ENCODE peak calls at places on chromosomes 5 and 9, in four cellular contexts. S is IMR-90, X is adrenal gland, T is spleen. Y is an unnamed sample.

GRCh38 chr5:123916331-123917121 is 404.5 kb downstream of the CSNK1G3 start:
- DNase-seq in T (no peak), X (no peak), S (peak; percentile 65), Y (no peak)

GRCh38 chr5:57862471-57863282 is 380.1 kb upstream of the ACTBL2 start:
- DNase-seq in T (no peak), X (no peak), S (peak; percentile 69), Y (no peak)

GRCh38 chr5:141492168-141492885 is 3.4 kb downstream of the PCDHGC5 start:
- DNase-seq in T (peak; percentile 79), X (no peak), S (no peak), Y (no peak)

GRCh38 chr5:6632324-6632930 is 417 bp downstream of the NSUN2 start:
- DNase-seq in T (no peak), S (no peak), X (peak; percentile 45), Y (peak; percentile 49)

GRCh38 chr5:40397976-40398375 is 281.7 kb upstream of the PTGER4 start:
- DNase-seq in X (no peak), S (no peak), T (no peak), Y (no peak)

GRCh38 chr9:6226696-6227095 is 11.1 kb downstream of the IL33 start:
- DNase-seq in S (peak; percentile 44), T (no peak), X (no peak), Y (no peak)

GRCh38 chr5:14331377-14331776 is 188.2 kb downstream of the TRIO start:
- DNase-seq in T (no peak), S (peak; percentile 32), X (no peak), Y (no peak)

GRCh38 chr5:166926098-166926497 is 1365.3 kb upstream of the WWC1 start:
- DNase-seq in X (no peak), T (no peak), S (no peak), Y (no peak)

GRCh38 chr9:83665576-83666200 is 42.1 kb downstream of the UBQLN1 start:
- DNase-seq in X (no peak), T (no peak), S (no peak), Y (no peak)

GRCh38 chr5:120435129-120435528 is 29.0 kb upstream of the PRR16 start:
- DNase-seq in S (no peak), X (no peak), T (no peak), Y (no peak)

GRCh38 chr5:45521067-45521466 is 175.1 kb downstream of the HCN1 start:
- DNase-seq in X (peak; percentile 42), S (peak; percentile 1), T (no peak), Y (peak; percentile 4)

GRCh38 chr5:1793301-1793740 is 6.3 kb downstream of the MRPL36 start:
- DNase-seq in X (no peak), T (peak; percentile 72), S (peak; percentile 15), Y (no peak)

GRCh38 chr9:76650692-76651091 is 113.5 kb upstream of the PCA3 start:
- DNase-seq in T (no peak), X (no peak), S (no peak), Y (no peak)

GRCh38 chr9:33211695-33212393 is 28.1 kb upstream of the SPINK4 start:
- DNase-seq in X (no peak), S (peak; percentile 38), T (no peak), Y (no peak)

GRCh38 chr5:6730807-6731206 is 17.6 kb downstream of the TENT4A start:
- DNase-seq in X (no peak), T (no peak), S (no peak), Y (no peak)

GRCh38 chr5:113490317-113490716 is 2.1 kb upstream of the MCC start:
- DNase-seq in T (no peak), S (no peak), X (no peak), Y (no peak)

GRCh38 chr9:2126331-2126789 is 111.2 kb downstream of the SMARCA2 start:
- DNase-seq in X (peak; percentile 75), T (no peak), S (peak; percentile 9), Y (no peak)

GRCh38 chr5:6717687-6718086 is 4.5 kb downstream of the TENT4A start:
- DNase-seq in T (no peak), S (no peak), X (no peak), Y (no peak)

GRCh38 chr9:94167055-94167346 is 82.7 kb downstream of the PTPDC1 start:
- DNase-seq in T (no peak), X (no peak), S (no peak), Y (no peak)

GRCh38 chr5:45038366-45038987 is 229.7 kb downstream of the MRPS30 start:
- DNase-seq in S (peak; percentile 0), X (no peak), T (no peak), Y (no peak)

GRCh38 chr5:2752059-2752874 is 790 bp upstream of the IRX2 start:
- DNase-seq in S (no peak), X (no peak), T (no peak), Y (no peak)

GRCh38 chr5:103114440-103114839 is 5.5 kb downstream of the GIN1 start:
- DNase-seq in T (no peak), S (no peak), X (no peak), Y (no peak)

GRCh38 chr5:140965905-140966292 is 377 bp upstream of the PCDHAC2 start:
- DNase-seq in T (no peak), S (no peak), X (no peak), Y (no peak)

GRCh38 chr5:95988877-95989276 is 27.2 kb upstream of the ELL2 start:
- DNase-seq in X (no peak), T (no peak), S (no peak), Y (no peak)

GRCh38 chr5:146751781-146752401 is 126.7 kb downstream of the PPP2R2B start:
- DNase-seq in T (no peak), X (no peak), S (no peak), Y (no peak)

GRCh38 chr5:8633706-8634105 is 764.8 kb downstream of the MTRR start:
- DNase-seq in S (peak; percentile 37), T (no peak), X (no peak), Y (no peak)

GRCh38 chr5:19790811-19791466 is 197.1 kb downstream of the CDH18 start:
- DNase-seq in S (no peak), T (no peak), X (no peak), Y (no peak)

GRCh38 chr5:162268694-162269481 is 201.3 kb downstream of the GABRG2 start:
- DNase-seq in X (no peak), S (no peak), T (no peak), Y (no peak)

GRCh38 chr5:104928906-104929520 is 1366.4 kb upstream of the NUDT12 start:
- DNase-seq in T (peak; percentile 70), X (no peak), S (no peak), Y (no peak)

GRCh38 chr5:104937591-104937990 is 1375.0 kb upstream of the NUDT12 start:
- DNase-seq in T (no peak), X (no peak), S (no peak), Y (no peak)

GRCh38 chr5:104932431-104932830 is 1369.8 kb upstream of the NUDT12 start:
- DNase-seq in S (no peak), X (no peak), T (no peak), Y (no peak)
- TF ChIP-seq POLR2A in S (no peak), X (no peak), T (no peak), Y (no peak)

DNA sequence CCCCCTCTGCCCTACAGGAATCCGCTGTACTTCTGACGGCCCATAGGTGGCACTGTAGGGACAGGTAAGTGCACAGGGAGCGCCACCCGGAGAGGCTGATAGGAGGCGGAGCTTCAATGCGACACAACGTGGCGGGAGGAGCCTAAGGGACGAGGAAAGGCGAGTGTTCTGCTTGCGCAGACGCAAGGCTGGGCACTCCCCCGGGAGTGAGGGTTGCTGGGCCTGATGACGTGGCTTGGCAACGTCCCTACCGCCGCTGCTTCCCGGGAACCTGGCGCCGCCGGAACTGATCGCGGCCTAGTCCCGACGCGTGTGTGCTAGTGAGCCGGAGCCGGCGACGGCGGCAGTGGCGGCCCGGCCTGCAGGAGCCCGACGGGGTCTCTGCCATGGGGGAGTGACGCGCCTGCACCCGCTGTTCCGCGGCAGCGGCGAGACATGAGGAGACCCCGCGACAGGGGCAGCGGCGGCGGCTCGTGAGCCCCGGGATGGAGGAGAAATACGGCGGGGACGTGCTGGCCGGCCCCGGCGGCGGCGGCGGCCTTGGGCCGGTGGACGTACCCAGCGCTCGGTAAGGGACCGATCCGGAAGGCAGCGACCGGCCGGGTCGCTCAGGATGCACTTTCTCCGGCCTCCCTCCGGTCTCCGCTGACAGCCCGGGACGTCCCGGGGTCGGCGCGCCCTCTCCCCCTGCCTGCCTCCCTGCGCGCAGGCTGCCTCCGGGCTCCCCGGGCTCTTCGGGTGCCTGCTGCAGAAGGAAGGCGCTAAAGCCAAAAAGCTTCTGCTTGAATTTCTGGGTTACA is at the start of gene SLC30A5:
- DNase-seq in X (peak; percentile 100), T (peak; percentile 100), S (peak; percentile 100), Y (peak; percentile 95)
- TF ChIP-seq POLR2A in X (peak; percentile 85), T (no peak), S (peak; percentile 97), Y (peak; percentile 97)

DNA sequence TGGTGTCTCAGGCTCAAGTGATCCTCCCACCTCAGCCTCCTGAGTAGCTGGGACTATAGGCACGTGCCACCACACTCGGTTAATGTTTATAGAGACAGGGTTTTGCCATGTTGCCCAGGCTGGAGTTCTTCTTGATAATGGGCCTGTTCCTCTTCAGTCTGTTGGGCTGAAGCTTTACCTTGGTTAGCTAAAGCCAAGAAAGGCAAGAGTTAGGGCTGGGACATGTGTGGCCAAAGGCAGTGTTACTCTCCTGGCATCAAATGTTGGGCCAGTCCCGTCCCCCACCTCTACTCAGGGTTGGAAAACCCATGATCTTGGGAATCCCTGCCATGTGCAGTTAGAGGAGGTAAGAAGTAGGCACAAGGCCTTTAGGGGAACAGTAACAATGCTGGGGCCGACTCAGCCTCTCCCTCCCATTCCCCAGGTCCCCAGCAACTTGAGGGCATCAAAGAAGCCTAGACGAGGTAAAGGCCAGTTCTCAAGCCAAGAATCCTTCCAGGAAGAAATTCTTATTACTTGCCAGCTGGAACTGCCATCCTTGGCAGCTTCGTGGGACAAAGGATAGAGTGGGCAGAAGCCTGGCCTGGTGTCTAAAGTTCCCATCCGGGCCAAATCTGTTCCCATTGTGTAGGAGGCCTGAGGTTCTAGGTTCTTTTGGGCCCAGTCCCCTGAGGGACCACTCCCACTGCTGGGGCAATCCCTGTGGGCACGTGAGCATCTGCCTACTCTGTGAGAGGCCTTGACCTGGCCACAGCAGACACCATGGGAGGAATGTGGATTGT is 4.5 kb downstream of the EGR1 start:
- DNase-seq in T (no peak), X (peak; percentile 39), S (peak; percentile 91), Y (no peak)
- TF ChIP-seq POLR2A in T (no peak), X (peak; percentile 77), S (no peak), Y (no peak)

GRCh38 chr5:157857821-157858526 is 971 bp downstream of the CLINT1 start:
- DNase-seq in T (no peak), S (peak; percentile 21), X (no peak), Y (no peak)

GRCh38 chr5:157859227-157859575 is 256 bp upstream of the CLINT1 start:
- DNase-seq in X (no peak), T (no peak), S (no peak), Y (no peak)

GRCh38 chr5:157860898-157861894 is 2.3 kb upstream of the CLINT1 start:
- DNase-seq in T (no peak), S (no peak), X (no peak), Y (no peak)

GRCh38 chr5:157855404-157855994 is 3.4 kb downstream of the CLINT1 start:
- DNase-seq in X (peak; percentile 68), S (peak; percentile 67), T (no peak), Y (no peak)

DNA sequence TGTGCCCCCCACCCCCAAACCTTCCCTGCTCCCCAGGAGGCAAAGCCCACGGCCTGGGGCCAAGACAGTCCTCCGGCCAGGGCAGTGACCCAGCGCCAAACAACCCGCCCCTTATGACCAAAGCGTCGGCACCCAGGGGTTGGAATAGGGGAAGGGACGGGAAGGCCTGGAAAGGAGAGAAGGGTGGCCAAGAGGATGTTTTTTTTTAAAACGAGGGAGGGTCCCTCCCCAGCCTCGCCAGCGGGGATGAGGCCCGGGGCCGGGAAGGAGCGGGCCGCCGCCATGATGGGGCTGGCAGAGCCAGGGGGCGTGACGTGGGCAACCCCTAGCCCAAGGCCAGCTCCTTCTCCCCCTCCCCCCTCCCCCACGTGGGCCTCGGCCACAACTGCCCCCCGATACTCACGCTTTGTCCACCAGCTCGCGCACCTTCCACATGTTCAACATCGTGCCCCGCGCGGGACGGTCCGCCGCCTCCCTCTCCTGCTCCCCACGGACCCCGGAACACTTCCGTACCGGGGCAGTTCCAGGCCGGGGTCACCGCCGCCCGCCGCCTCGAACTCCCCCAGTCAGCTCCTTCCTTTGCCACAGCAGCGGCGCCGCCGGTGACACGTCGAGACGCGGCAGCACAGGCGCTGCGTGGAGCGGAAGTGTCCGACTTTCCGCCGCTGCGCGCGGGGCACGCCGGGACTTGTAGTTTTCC is at the start of gene CLINT1:
- DNase-seq in X (peak; percentile 89), T (peak; percentile 99), S (peak; percentile 83), Y (peak; percentile 92)
- TF ChIP-seq POLR2A in X (peak; percentile 38), T (no peak), S (peak; percentile 82), Y (peak; percentile 88)